ENCODE peak calls at places on chromosome 20, in six cellular contexts. O, K, N, Y, W and A are unnamed samples.

GRCh38 chr20:61849376-61849775 is 216.3 kb downstream of the TAF4 start:
- DNase-seq in Y (no peak), W (no peak), O (no peak), K (peak), N (no peak), A (no peak)

GRCh38 chr20:64083380-64084208 is 604 bp downstream of the LKAAEAR1 start:
- DNase-seq in N (peak), O (peak), K (peak), Y (peak), W (peak), A (no peak)

GRCh38 chr20:24752612-24753011 is 196.5 kb upstream of the CST7 start:
- DNase-seq in O (no peak), K (no peak), W (no peak), N (no peak), Y (peak), A (no peak)

GRCh38 chr20:2151805-2152727 is 50.4 kb downstream of the STK35 start:
- DNase-seq in N (peak), Y (no peak), O (no peak), W (no peak), K (no peak), A (no peak)

GRCh38 chr20:19380211-19380610 is 167.8 kb downstream of the SLC24A3 start:
- DNase-seq in Y (no peak), O (no peak), W (no peak), K (no peak), N (no peak), A (no peak)

GRCh38 chr20:23125625-23126191 is 39.6 kb upstream of the CD93 start:
- DNase-seq in Y (no peak), K (no peak), N (no peak), O (peak), W (no peak), A (no peak)

GRCh38 chr20:45470262-45470931 is 844 bp downstream of the WFDC2 start:
- DNase-seq in N (peak), K (peak), O (peak), W (no peak), Y (no peak), A (no peak)

GRCh38 chr20:21143194-21143890 is 17.5 kb downstream of the KIZ start:
- DNase-seq in N (no peak), W (no peak), Y (no peak), O (no peak), K (no peak), A (no peak)

GRCh38 chr20:47773381-47773786 is 11.9 kb downstream of the SULF2 start:
- DNase-seq in K (no peak), N (no peak), O (peak), Y (no peak), W (no peak), A (no peak)

DNA sequence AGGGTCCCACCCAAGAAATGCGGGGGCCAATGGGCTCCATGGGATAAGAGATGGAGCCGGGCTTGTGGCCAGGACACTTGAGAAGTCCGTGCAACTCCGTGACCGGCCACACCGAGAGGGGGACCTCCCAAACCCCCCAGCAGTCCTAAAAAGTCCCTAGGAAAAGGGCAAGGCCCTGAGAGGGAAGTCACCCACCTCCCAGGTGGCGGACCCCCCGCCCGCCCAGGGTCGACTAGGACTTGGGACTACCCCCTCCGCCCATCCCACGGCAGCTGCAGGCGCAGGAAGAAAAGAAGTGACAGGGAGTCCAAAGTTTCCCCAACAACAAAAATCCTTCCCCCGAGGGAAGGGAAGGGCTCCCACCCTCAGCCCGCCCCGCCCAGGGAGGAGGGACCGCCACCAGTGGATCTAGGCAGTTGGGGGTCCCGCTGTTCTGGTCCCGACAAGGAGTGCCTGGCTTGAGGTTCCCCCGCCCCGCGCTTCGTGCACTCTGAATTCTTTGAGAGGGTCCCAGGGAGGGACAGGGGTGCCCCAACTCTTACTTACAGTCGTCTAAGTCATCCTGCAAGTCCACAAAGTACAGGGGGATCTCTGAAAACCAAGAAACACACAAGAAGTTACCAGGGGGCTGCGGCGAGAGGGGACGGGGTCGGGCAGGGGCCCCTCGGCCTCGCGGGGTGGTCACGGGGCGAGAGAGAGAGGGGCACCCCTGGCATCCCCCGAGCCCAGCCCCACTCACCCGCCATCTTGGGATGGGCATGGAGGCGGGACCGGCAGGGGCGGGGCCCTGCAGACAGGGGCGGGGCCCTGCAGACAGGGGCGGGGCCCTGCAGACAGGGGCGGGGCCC is 611 bp upstream of the RAB22A start:
- DNase-seq in K (peak), Y (peak), O (peak), N (peak), W (peak), A (peak)
- TF ChIP-seq POLR2A in K (peak), Y (no peak), O (no peak), N (no peak), W (peak), A (no peak)

DNA sequence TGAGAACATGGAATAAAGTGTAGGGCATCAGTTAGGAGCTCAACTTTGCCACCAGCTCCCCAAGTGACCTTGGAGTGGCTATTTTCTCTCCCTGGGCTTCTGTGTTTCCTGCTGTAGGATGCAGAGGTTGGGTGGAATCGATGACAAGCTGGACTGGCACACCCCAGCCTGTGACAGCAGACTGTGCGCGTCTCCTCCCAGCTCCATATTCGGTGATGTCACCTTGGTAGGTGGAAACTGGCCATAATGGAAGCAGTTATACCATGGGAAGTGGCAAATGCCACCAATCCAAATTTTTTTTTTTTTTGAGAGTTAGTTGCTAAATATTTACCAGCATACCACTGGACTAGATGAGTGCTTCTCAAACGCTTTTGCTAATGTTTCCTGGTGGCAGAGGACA is 85.2 kb downstream of the BANF2 start:
- DNase-seq in N (no peak), Y (no peak), W (no peak), O (no peak), K (no peak), A (no peak)
- TF ChIP-seq POLR2A in N (no peak), Y (no peak), W (no peak), O (no peak), K (no peak), A (no peak)

GRCh38 chr20:58261660-58262059 is 33.2 kb upstream of the ANKRD60 start:
- DNase-seq in W (no peak), Y (no peak), O (no peak), N (no peak), K (no peak), A (no peak)
- TF ChIP-seq POLR2A in W (no peak), Y (no peak), O (no peak), N (no peak), K (no peak), A (no peak)

DNA sequence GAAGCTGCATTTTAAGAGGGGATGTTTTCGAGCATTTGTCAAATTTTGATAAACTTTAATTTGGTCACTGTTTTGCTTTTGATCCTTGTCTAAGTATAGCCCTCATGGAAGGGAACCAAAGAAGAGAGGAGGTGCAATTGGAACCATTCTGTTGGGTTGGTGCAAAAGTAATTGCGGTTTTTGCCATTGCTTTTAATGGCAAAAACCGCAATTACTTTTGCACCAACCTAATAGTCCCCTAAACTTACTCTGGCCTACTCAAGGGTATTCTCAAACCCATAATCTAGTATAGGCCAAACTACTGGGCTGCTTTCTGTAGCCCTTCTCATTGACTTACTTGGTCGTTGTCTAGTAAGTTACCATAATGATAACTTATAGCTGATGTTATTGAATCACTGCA is 634.7 kb downstream of the MAFB start:
- DNase-seq in O (no peak), W (no peak), N (no peak), Y (no peak), K (no peak), A (no peak)
- TF ChIP-seq POLR2A in O (no peak), W (no peak), N (no peak), Y (no peak), K (no peak), A (no peak)

DNA sequence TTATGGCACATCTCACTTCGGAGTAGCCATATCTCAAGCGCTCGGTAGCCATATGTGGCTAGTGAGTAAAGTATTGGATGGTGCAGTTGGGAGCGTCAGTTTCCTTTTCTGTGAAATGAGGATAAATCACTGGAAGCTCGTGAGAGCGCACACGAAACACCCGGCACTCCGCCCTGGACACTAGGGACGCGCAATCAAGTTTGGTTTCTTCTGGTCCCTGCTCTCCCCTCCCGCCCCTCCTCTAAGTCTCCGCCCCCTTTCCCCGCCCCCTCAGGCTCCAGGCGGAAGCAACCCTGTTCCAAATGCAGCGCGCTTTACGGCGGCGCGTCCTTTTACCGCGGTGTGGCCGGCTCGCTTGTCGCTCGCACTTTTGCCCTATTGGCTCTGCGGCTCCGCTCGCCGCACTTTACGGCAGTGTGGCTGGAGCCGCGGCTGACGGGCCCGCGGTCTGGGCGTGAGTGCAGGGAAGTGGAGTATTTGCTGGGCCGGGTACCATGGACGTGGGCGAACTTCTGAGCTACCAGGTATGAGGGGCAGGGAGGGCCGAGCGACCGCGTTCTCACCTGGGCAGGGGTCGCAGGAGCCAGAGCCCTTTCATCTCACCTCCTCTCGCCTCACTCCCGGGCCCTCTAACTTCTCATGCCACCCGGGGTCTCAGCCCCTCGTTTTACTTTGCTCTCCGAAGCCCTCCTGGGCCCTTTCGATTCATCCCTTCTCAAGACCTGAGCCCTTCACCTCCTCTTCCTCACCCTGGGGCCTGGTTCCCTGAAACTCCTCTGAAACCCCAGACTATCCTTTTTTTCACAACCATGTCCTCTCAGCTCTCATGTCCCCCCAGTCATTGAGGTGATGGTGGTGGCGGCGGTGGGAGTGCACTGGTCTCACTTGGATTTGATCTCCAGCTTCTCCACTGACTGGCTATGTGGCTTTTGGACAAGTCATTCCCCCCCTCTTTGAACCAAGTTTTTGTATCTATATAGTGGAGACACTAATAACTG is at the start of gene CTNNBL1:
- DNase-seq in W (peak), Y (peak), K (peak), N (peak), O (peak), A (peak)
- TF ChIP-seq POLR2A in W (peak), Y (peak), K (no peak), N (peak), O (no peak), A (no peak)